ENCODE peak calls at places on chromosomes 4 and X, in five cellular contexts. Z, Y, Q, M and W are unnamed samples.

GRCh38 chrX:19003756-19004155 is 19.8 kb upstream of the PHKA2 start:
- DNase-seq in Z (no peak), Y (no peak), M (no peak), Q (no peak), W (no peak)

GRCh38 chr4:150348079-150348478 is 233.9 kb upstream of the MAB21L2 start:
- DNase-seq in Y (no peak), Q (no peak), Z (no peak), M (peak), W (no peak)

GRCh38 chr4:95204873-95205272 is 343.9 kb downstream of the UNC5C start:
- DNase-seq in Q (no peak), Y (peak), M (no peak), Z (no peak), W (peak)

GRCh38 chrX:10090319-10090718 is 66.5 kb upstream of the CLCN4 start:
- DNase-seq in Q (no peak), Z (no peak), Y (no peak), M (no peak), W (no peak)

GRCh38 chrX:44874481-44875184 is 1.6 kb downstream of the KDM6A start:
- DNase-seq in M (no peak), Y (peak), Z (no peak), Q (peak), W (peak)

GRCh38 chr4:52106701-52107100 is 55.6 kb downstream of the SPATA18 start:
- DNase-seq in Q (no peak), Z (no peak), M (no peak), Y (no peak), W (no peak)

GRCh38 chr4:41709844-41710481 is 38.6 kb downstream of the PHOX2B start:
- DNase-seq in Z (no peak), Y (peak), Q (no peak), M (no peak), W (no peak)

GRCh38 chrX:51420610-51421009 is 75.8 kb downstream of the NUDT11 start:
- DNase-seq in Y (peak), M (no peak), Q (peak), Z (no peak), W (peak)

GRCh38 chrX:154482786-154483185 is 3.6 kb downstream of the UBL4A start:
- DNase-seq in Z (no peak), Y (no peak), Q (no peak), M (no peak), W (no peak)

GRCh38 chr4:86825511-86825910 is 23.7 kb downstream of the SLC10A6 start:
- DNase-seq in Z (no peak), Q (no peak), Y (no peak), M (no peak), W (no peak)

GRCh38 chr4:20881658-20882057 is 181.4 kb downstream of the PACRGL start:
- DNase-seq in Z (no peak), Q (no peak), M (no peak), Y (no peak), W (no peak)